ENCODE peak calls at places on chromosomes 11 and 22, in nine cellular contexts. L, X, Q, S, A, P, I, V and F are unnamed samples.
A peak's percentile ranks its signal among the peaks of the same experiment; 100 is the strongest.

GRCh38 chr11:122653911-122654310 is 1.6 kb upstream of the UBASH3B start:
- DNase-seq in X (no peak), S (no peak), I (peak; percentile 76), A (peak; percentile 11), Q (no peak), P (no peak), L (peak; percentile 60), V (no peak), F (peak; percentile 62)

GRCh38 chr22:37420656-37421467 is 6.4 kb downstream of the ELFN2 start:
- DNase-seq in P (no peak), X (no peak), L (peak; percentile 54), I (peak; percentile 29), Q (no peak), S (no peak), A (no peak), V (no peak), F (peak; percentile 40)

GRCh38 chr22:21841422-21841821 is 26.0 kb downstream of the MAPK1 start:
- DNase-seq in V (no peak), P (no peak), A (no peak), I (no peak), S (no peak), X (no peak), L (no peak), Q (no peak), F (no peak)

GRCh38 chr11:26987205-26987604 is 6.7 kb upstream of the FIBIN start:
- DNase-seq in Q (no peak), A (no peak), L (no peak), P (no peak), S (no peak), I (no peak), V (no peak), X (no peak), F (peak; percentile 56)

GRCh38 chr11:82906236-82906635 is 4.7 kb downstream of the DDIAS start:
- DNase-seq in L (peak; percentile 43), S (no peak), I (peak; percentile 57), A (peak; percentile 55), V (no peak), X (no peak), Q (peak; percentile 1), P (no peak), F (peak; percentile 52)

GRCh38 chr11:13761712-13762111 is 93.2 kb downstream of the FAR1 start:
- DNase-seq in A (no peak), L (peak; percentile 44), Q (no peak), X (no peak), I (peak; percentile 7), S (no peak), V (no peak), P (no peak), F (peak; percentile 28)

GRCh38 chr11:41115066-41115465 is 344.4 kb downstream of the LRRC4C start:
- DNase-seq in S (no peak), P (no peak), I (no peak), A (no peak), L (no peak), V (no peak), Q (no peak), X (no peak), F (no peak)

GRCh38 chr11:115333106-115333505 is 171.1 kb downstream of the CADM1 start:
- DNase-seq in X (no peak), S (no peak), Q (peak; percentile 8), I (no peak), P (no peak), A (peak; percentile 55), V (no peak), L (peak; percentile 65), F (peak; percentile 4)

GRCh38 chr11:95074806-95075563 is 8.3 kb downstream of the SRSF8 start:
- DNase-seq in V (no peak), A (no peak), S (peak; percentile 82), I (peak; percentile 58), L (no peak), X (peak; percentile 91), Q (no peak), P (no peak), F (peak; percentile 59)

GRCh38 chr22:30361916-30362631 is 5.3 kb downstream of the CCDC157 start:
- DNase-seq in I (no peak), V (no peak), Q (no peak), X (no peak), P (no peak), A (no peak), L (no peak), S (no peak), F (no peak)

GRCh38 chr11:47270331-47271271 is 668 bp downstream of the MADD start:
- DNase-seq in P (peak; percentile 44), S (no peak), Q (no peak), I (peak; percentile 66), L (peak; percentile 72), A (peak; percentile 62), X (no peak), V (peak; percentile 41), F (peak; percentile 72)

GRCh38 chr11:127791844-127792243 is 791.3 kb upstream of the KIRREL3 start:
- DNase-seq in A (no peak), X (no peak), L (no peak), P (no peak), S (no peak), V (no peak), I (no peak), Q (no peak), F (no peak)
- TF ChIP-seq CTCF in A (no peak), X (no peak), L (no peak), P (no peak), S (no peak), V (no peak), I (no peak), Q (no peak), F (no peak)

DNA sequence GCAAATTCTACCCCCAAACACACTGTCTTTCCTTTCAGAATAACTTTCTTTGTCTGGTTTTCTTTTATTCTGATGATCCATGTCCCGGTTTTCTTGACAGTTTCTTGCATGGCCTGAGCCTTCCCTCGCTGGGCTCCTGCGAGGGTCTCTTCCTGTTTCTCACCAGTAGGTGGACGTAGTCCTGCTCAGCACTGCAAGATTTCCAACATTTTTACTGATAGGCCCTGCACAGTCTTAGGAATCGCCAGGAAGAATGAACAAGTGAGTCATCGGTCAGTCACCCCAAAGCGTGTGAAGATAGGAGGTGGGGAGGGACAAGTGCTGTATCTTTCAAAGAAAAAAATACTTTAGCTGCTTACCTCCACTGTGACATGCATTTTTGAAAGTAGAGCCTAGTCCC is 16.9 kb upstream of the KIRREL3 start:
- DNase-seq in L (peak; percentile 93), X (peak; percentile 61), I (peak; percentile 14), V (no peak), A (peak; percentile 63), S (no peak), Q (peak; percentile 61), P (peak; percentile 64), F (no peak)
- TF ChIP-seq CTCF in L (peak; percentile 72), X (peak; percentile 71), I (peak; percentile 12), V (no peak), A (peak; percentile 70), S (no peak), Q (peak; percentile 61), P (peak; percentile 41), F (no peak)

DNA sequence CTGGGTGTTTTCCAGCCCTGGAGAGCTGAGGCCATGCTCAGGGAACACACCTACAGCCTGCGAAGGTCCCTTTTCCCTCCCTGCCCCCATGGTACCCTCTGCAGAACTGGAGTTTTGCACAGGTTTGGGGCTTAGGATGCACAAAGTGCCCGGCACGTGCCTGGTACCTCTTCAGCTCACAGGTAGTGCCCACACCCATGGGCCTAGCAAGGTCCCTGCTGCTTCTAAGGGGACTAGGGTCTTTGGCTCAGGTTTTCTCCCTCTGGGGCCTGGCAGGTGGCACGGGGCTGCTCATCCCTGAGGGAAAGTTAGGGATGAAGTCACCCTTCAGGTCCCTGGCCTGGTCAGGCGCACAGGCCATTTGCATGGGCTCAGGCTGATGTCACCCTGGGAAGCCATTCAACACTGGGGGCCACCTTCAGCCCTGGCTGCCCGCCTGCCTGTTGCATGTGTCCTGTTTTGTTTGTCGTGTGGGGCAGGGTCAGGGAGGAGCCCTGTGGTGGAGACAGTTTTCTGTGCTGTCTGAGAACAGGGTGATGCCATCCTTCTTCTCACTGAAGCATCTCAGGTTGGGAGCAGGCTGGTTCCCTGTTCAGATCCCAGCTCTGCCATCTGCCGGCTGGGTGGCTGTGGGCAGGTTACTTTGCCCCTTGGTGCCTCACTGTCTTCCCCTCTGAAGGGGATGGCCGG is 68.3 kb upstream of the CRYBB3 start:
- DNase-seq in A (no peak), S (no peak), Q (no peak), L (no peak), P (no peak), I (no peak), X (no peak), V (no peak), F (no peak)
- TF ChIP-seq CTCF in A (no peak), S (no peak), Q (no peak), L (no peak), P (no peak), I (no peak), X (peak; percentile 10), V (no peak), F (no peak)

GRCh38 chr11:8786933-8787332 is 104.3 kb downstream of the RPL27A start:
- DNase-seq in S (no peak), V (no peak), I (peak; percentile 45), Q (no peak), L (no peak), A (no peak), P (no peak), X (no peak), F (peak; percentile 70)
- TF ChIP-seq CTCF in S (peak; percentile 21), V (no peak), I (no peak), Q (peak; percentile 28), L (peak; percentile 30), A (no peak), P (no peak), X (peak; percentile 20), F (peak; percentile 51)

DNA sequence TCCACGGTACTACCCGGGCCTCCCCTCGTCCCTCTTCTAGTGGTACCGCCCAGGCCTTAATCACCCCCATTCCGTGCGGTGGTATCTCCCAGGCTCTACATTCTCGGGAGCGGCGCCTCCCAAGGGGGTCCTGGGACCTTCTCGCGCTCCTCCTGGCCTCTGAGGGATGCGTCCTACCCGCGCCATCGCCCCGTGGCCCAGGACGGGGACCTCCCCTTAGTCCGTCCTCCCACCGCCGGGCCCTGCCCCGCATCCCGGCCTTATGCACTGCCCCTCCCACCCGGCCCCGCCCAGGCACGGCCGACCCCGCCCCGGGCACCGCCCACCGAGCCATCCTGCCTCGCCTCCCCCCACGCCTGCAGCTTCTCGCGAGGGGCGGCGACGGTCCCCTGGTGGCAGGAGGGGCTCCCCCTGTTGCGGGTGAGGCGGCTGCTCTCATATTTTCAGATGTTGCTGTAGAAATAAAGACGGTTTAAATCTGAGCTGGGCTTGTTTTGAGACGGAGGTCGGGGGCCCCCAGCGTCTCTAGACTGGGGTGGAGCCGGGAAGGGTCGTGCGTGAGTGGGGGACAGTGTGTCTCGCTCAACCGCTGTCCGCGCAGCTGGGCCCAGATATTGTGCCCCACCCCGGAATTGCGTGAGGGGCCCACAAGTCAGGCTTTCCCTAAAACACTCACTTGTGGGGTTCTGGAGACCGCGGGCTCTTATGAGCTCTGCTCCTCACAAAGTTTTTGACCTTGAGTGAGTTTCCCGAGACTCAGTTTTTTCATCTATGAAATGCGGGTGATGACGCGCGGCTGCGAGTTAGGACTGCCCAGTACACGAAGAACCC is 845 bp upstream of the RAB1B start:
- DNase-seq in Q (no peak), I (peak; percentile 93), X (no peak), A (peak; percentile 90), S (peak; percentile 95), L (peak; percentile 79), P (peak; percentile 73), V (peak; percentile 94), F (peak; percentile 92)
- TF ChIP-seq CTCF in Q (no peak), I (no peak), X (no peak), A (no peak), S (peak; percentile 29), L (peak; percentile 18), P (no peak), V (peak; percentile 14), F (no peak)

GRCh38 chr11:31870609-31871309 is 59.6 kb upstream of the PAX6 start:
- DNase-seq in Q (no peak), A (peak; percentile 32), X (no peak), S (no peak), V (peak; percentile 35), L (peak; percentile 33), I (peak; percentile 52), P (peak; percentile 47), F (peak; percentile 61)
- TF ChIP-seq CTCF in Q (peak; percentile 84), A (peak; percentile 85), X (peak; percentile 86), S (peak; percentile 71), V (peak; percentile 63), L (peak; percentile 71), I (peak; percentile 81), P (peak; percentile 82), F (peak; percentile 91)